ENCODE peak calls at places on chromosomes 13 and 19, in six cellular contexts. Y is psoas muscle, R is adipocyte, G is tibial artery, V is left ventricle myocardium inferior, M is ovary. Q is an unnamed sample. For H3K4me1 and H3K36me3, the result is how much of the 10 kb centered on the place peaks cover.

GRCh38 chr19:11269408-11269807 is 7.1 kb upstream of the DOCK6 start:
- DNase-seq in V (no peak), Y (no peak), G (no peak), M (no peak), R (no peak), Q (no peak)

GRCh38 chr13:21997726-21998125 is 326.9 kb downstream of the FGF9 start:
- DNase-seq in Y (no peak), V (no peak), R (no peak), M (no peak), G (no peak), Q (no peak)

GRCh38 chr13:60356970-60357369 is 40.0 kb upstream of the TDRD3 start:
- DNase-seq in R (no peak), M (no peak), V (no peak), G (no peak), Y (no peak), Q (no peak)

GRCh38 chr13:42947925-42948324 is 44.1 kb downstream of the EPSTI1 start:
- DNase-seq in Y (no peak), R (no peak), G (no peak), V (no peak), M (no peak), Q (no peak)

GRCh38 chr13:50244913-50245574 is 229.8 kb downstream of the KCNRG start:
- DNase-seq in G (no peak), V (no peak), Y (no peak), M (no peak), R (peak), Q (peak)

GRCh38 chr13:22468055-22468454 is 712.7 kb upstream of the SGCG start:
- DNase-seq in G (no peak), M (no peak), Y (no peak), V (no peak), R (no peak), Q (no peak)

GRCh38 chr13:98598043-98598442 is 21.1 kb upstream of the STK24 start:
- DNase-seq in G (no peak), Y (no peak), V (no peak), M (no peak), R (no peak), Q (peak)

GRCh38 chr19:31349160-31349881 is at the start of gene TSHZ3:
- DNase-seq in R (peak), Y (peak), V (peak), G (peak), M (peak), Q (peak)

GRCh38 chr19:3024509-3024869 is 4.6 kb downstream of the TLE2 start:
- DNase-seq in M (no peak), G (no peak), V (no peak), Y (no peak), R (no peak), Q (no peak)

GRCh38 chr13:89678722-89679121 is 1668.8 kb upstream of the MIR17HG start:
- DNase-seq in R (no peak), Y (no peak), V (no peak), G (no peak), M (no peak), Q (no peak)

GRCh38 chr13:28548872-28549271 is 53.9 kb upstream of the FLT1 start:
- DNase-seq in Y (no peak), G (no peak), R (no peak), M (no peak), V (no peak), Q (no peak)

GRCh38 chr13:31930901-31931522 is 100.6 kb upstream of the FRY start:
- DNase-seq in Y (no peak), V (no peak), G (no peak), M (no peak), R (no peak), Q (no peak)

GRCh38 chr19:35337984-35338296 is 9.0 kb downstream of the CD22 start:
- DNase-seq in M (no peak), R (no peak), V (no peak), G (no peak), Y (no peak), Q (no peak)

DNA sequence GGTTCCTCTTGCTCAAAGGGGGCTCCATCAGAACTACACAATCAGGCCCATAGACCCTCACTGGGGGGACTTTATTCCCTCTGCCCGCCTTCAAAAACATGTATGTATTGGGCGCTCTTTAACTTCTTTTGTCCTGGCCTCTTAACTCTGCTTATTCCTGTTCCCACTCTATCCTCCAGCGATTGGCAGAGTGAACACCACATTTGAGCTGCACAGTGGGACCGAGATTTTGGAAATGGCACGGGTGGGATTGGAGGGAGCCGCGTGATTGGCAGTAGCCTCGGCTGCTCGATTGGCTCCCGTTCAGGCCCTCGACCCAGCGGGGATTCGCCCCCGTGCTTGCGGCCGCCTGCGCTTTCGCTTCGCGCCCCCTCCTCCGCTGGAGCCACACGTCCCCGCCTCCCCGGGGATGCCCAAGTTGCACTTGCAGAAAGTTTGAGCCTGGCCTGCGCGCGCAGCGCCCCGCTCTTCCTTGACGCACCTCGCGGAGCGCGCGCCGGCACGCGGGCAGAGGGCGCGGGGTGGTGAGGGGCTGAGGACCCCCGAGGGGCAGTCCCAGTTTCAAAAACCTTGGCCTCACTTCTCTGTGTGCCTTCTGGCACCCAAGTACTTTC is at the start of gene ZIC5:
- DNase-seq in V (no peak), R (no peak), M (no peak), G (no peak), Y (no peak), Q (peak)
- H3K4me1 ChIP-seq in V (under half), R (under half), M (under half), G (under half), Y (under half), Q (under half)

DNA sequence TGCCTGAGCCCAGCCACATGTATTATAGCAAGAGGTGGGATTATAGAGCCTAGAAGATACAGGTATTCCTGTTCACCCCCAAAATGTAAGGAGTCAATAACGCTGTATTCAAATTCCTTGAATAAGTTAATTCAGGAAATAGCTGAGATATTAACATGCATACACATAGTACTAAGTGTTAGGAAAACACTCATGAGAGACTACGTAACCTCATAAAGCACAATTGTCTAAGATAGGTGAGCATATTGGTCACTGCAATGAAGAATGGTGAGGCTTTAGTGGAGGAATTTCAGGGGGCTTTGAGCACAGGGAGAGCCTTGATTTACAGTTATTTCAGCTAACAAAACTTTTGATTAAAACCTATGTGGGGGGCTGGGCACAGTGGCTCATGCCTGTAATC is 161.6 kb downstream of the LMO7 start:
- DNase-seq in Y (no peak), V (no peak), M (no peak), G (no peak), R (no peak), Q (no peak)
- H3K36me3 ChIP-seq in Y (under half), V (under half), M (under half), G (under half), R (half or more), Q (half or more)

DNA sequence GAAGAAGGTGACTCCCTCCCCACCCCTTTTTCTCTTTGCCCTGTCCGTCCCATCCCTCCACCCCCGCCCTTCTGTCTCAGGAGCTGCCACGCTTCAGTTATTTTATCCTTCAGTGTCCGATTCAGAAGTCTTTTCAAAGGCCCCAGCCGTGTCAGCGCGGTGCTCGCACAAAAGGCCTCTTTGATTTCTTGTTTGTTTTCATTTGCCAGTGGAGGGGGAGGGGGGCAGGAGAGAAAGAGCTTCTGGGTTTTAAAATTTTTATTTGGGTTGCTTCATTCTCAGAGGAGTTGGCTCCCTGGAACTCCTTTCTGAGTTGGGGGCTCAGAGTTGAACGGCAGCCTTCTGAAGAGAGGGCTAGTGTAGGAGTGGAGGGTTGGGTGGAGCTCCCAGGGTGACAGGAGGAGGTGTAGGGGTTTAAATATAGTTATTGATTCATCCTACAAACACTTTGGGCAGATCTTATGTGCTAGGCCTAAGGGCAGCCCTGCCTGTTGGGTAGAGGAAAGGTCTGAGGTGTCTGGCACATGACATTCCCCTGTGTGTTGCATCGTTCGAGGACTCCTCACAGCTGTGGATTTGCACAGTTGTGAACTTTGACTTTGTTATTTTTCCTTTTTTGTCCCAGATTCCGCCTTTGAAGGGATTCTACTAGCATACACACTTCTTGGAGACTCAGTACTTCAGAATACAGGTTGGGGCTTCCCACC is 36.8 kb downstream of the NFIX start:
- DNase-seq in Y (peak), V (no peak), G (no peak), R (peak), M (no peak), Q (peak)
- H3K4me1 ChIP-seq in Y (half or more), V (half or more), G (half or more), R (half or more), M (under half), Q (half or more)

GRCh38 chr13:110407531-110407930 is 100.4 kb downstream of the COL4A2 start:
- DNase-seq in V (no peak), Y (no peak), M (no peak), R (no peak), G (no peak), Q (no peak)

GRCh38 chr13:110408286-110408685 is 101.2 kb downstream of the COL4A2 start:
- DNase-seq in G (no peak), Y (no peak), M (no peak), V (no peak), R (no peak), Q (no peak)

GRCh38 chr13:110405597-110406450 is 98.7 kb downstream of the COL4A2 start:
- DNase-seq in Y (no peak), G (no peak), V (no peak), M (no peak), R (peak), Q (no peak)

GRCh38 chr13:110409581-110409992 is 102.5 kb downstream of the COL4A2 start:
- DNase-seq in V (no peak), R (no peak), M (no peak), Y (no peak), G (peak), Q (peak)

GRCh38 chr13:110407021-110407420 is 99.9 kb downstream of the COL4A2 start:
- DNase-seq in R (no peak), G (no peak), M (no peak), V (no peak), Y (no peak), Q (no peak)
- H3K36me3 ChIP-seq in R (under half), G (under half), M (under half), V (under half), Y (under half), Q (under half)

DNA sequence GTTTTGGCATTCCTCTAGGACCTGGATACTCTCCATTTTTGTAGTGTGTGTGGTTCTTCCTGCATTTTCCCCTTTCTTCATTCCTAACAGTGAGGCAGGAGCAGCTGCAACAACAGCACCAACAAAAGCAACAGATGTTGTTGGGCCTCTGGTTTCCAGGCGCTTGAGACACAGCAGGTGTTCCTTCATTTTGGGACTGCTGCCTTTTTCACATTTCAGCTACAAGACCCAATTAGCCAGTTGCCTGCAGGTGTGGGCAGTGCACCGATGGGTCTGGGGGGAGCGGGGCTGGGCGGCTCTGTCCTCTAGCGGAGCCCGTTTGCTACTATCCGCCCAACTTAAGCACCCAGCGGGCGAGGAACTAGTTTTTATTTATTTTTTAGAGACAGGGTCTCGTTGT is 26.0 kb downstream of the ELF1 start:
- DNase-seq in R (no peak), Y (no peak), G (no peak), M (no peak), V (no peak), Q (peak)
- H3K4me1 ChIP-seq in R (under half), Y (under half), G (under half), M (under half), V (half or more), Q (under half)

Q was measured in SJCRH30.